ENCODE peak calls at places on chromosomes 4 and X, in five cellular contexts. One of them, this sample, is unnamed.

GRCh38 chr4:2799971-2800690 is 7.2 kb downstream of the SH3BP2 start:
- DNase-seq in neural progenitor cell: no peak
- DNase-seq in SK-N-SH: no peak
- DNase-seq in OCI-LY7: no peak
- DNase-seq in hepatocyte: no peak
- DNase-seq in this sample: no peak

GRCh38 chrX:68995780-68996551 is 167.1 kb downstream of the EFNB1 start:
- DNase-seq in neural progenitor cell: no peak
- DNase-seq in SK-N-SH: no peak
- DNase-seq in OCI-LY7: no peak
- DNase-seq in hepatocyte: peak; percentile 62
- DNase-seq in this sample: no peak

GRCh38 chr4:109462802-109463201 is 29.2 kb downstream of the SEC24B start:
- DNase-seq in neural progenitor cell: no peak
- DNase-seq in SK-N-SH: no peak
- DNase-seq in OCI-LY7: no peak
- DNase-seq in hepatocyte: no peak
- DNase-seq in this sample: no peak

GRCh38 chr4:103720661-103721060 is 876 bp upstream of the TACR3 start:
- DNase-seq in neural progenitor cell: no peak
- DNase-seq in SK-N-SH: no peak
- DNase-seq in OCI-LY7: no peak
- DNase-seq in hepatocyte: no peak
- DNase-seq in this sample: no peak

GRCh38 chr4:68373513-68373912 is 23.6 kb upstream of the YTHDC1 start:
- DNase-seq in neural progenitor cell: peak; percentile 92
- DNase-seq in SK-N-SH: peak; percentile 54
- DNase-seq in OCI-LY7: no peak
- DNase-seq in hepatocyte: peak; percentile 60
- DNase-seq in this sample: no peak

GRCh38 chr4:3255611-3256186 is 6.7 kb downstream of the MSANTD1 start:
- DNase-seq in neural progenitor cell: no peak
- DNase-seq in SK-N-SH: no peak
- DNase-seq in OCI-LY7: no peak
- DNase-seq in hepatocyte: no peak
- DNase-seq in this sample: no peak

GRCh38 chr4:62193726-62194125 is 993.6 kb downstream of the ADGRL3 start:
- DNase-seq in neural progenitor cell: no peak
- DNase-seq in SK-N-SH: no peak
- DNase-seq in OCI-LY7: no peak
- DNase-seq in hepatocyte: no peak
- DNase-seq in this sample: no peak

GRCh38 chr4:156252300-156253016 is 298.8 kb upstream of the CTSO start:
- DNase-seq in neural progenitor cell: no peak
- DNase-seq in SK-N-SH: no peak
- DNase-seq in OCI-LY7: no peak
- DNase-seq in hepatocyte: no peak
- DNase-seq in this sample: no peak

GRCh38 chr4:139484861-139485311 is 31.0 kb downstream of the RAB33B start:
- DNase-seq in neural progenitor cell: no peak
- DNase-seq in SK-N-SH: no peak
- DNase-seq in OCI-LY7: no peak
- DNase-seq in hepatocyte: no peak
- DNase-seq in this sample: no peak

GRCh38 chr4:122876456-122876855 is 45.9 kb downstream of the NUDT6 start:
- DNase-seq in neural progenitor cell: no peak
- DNase-seq in SK-N-SH: no peak
- DNase-seq in OCI-LY7: no peak
- DNase-seq in hepatocyte: no peak
- DNase-seq in this sample: no peak

GRCh38 chr4:55373461-55373860 is 22.3 kb upstream of the TMEM165 start:
- DNase-seq in neural progenitor cell: no peak
- DNase-seq in SK-N-SH: no peak
- DNase-seq in OCI-LY7: no peak
- DNase-seq in hepatocyte: no peak
- DNase-seq in this sample: no peak

GRCh38 chr4:81346719-81347118 is 125.0 kb downstream of the RASGEF1B start:
- DNase-seq in neural progenitor cell: no peak
- DNase-seq in SK-N-SH: no peak
- DNase-seq in OCI-LY7: no peak
- DNase-seq in hepatocyte: no peak
- DNase-seq in this sample: no peak

GRCh38 chr4:168221298-168221697 is 97.3 kb downstream of the DDX60 start:
- DNase-seq in neural progenitor cell: no peak
- DNase-seq in SK-N-SH: no peak
- DNase-seq in OCI-LY7: no peak
- DNase-seq in hepatocyte: no peak
- DNase-seq in this sample: no peak

GRCh38 chrX:11664211-11664888 is 1.4 kb downstream of the ARHGAP6 start:
- DNase-seq in neural progenitor cell: peak; percentile 31
- DNase-seq in SK-N-SH: peak; percentile 25
- DNase-seq in OCI-LY7: no peak
- DNase-seq in hepatocyte: peak; percentile 18
- DNase-seq in this sample: no peak

GRCh38 chr4:89314291-89314690 is 6.7 kb upstream of the GPRIN3 start:
- DNase-seq in neural progenitor cell: no peak
- DNase-seq in SK-N-SH: no peak
- DNase-seq in OCI-LY7: no peak
- DNase-seq in hepatocyte: no peak
- DNase-seq in this sample: no peak

GRCh38 chr4:1205641-1206298 is 33.4 kb upstream of the SPON2 start:
- DNase-seq in neural progenitor cell: no peak
- DNase-seq in SK-N-SH: no peak
- DNase-seq in OCI-LY7: no peak
- DNase-seq in hepatocyte: no peak
- DNase-seq in this sample: no peak

GRCh38 chrX:2608638-2609430 is 82.3 kb upstream of the CD99 start:
- DNase-seq in neural progenitor cell: peak; percentile 88
- DNase-seq in SK-N-SH: peak; percentile 86
- DNase-seq in OCI-LY7: peak; percentile 85
- DNase-seq in hepatocyte: peak; percentile 94
- DNase-seq in this sample: peak; percentile 76

GRCh38 chrX:154799554-154800348 is 5.5 kb downstream of the MPP1 start:
- DNase-seq in neural progenitor cell: peak; percentile 80
- DNase-seq in SK-N-SH: no peak
- DNase-seq in OCI-LY7: no peak
- DNase-seq in hepatocyte: peak; percentile 48
- DNase-seq in this sample: no peak

GRCh38 chr4:104416725-104417363 is 77.8 kb downstream of the CXXC4 start:
- DNase-seq in neural progenitor cell: peak; percentile 58
- DNase-seq in SK-N-SH: no peak
- DNase-seq in OCI-LY7: no peak
- DNase-seq in hepatocyte: peak; percentile 47
- DNase-seq in this sample: no peak

GRCh38 chr4:74873545-74874295 is 59.2 kb upstream of the PARM1 start:
- DNase-seq in neural progenitor cell: peak; percentile 13
- DNase-seq in SK-N-SH: no peak
- DNase-seq in OCI-LY7: no peak
- DNase-seq in hepatocyte: no peak
- DNase-seq in this sample: peak; percentile 89

GRCh38 chr4:93897559-93897958 is 69.0 kb downstream of the ATOH1 start:
- DNase-seq in neural progenitor cell: no peak
- DNase-seq in SK-N-SH: peak; percentile 35
- DNase-seq in OCI-LY7: peak; percentile 22
- DNase-seq in hepatocyte: peak; percentile 8
- DNase-seq in this sample: peak; percentile 42

GRCh38 chr4:183960021-183960420 is 54.9 kb downstream of the STOX2 start:
- DNase-seq in neural progenitor cell: peak; percentile 86
- DNase-seq in SK-N-SH: peak; percentile 78
- DNase-seq in OCI-LY7: no peak
- DNase-seq in hepatocyte: peak; percentile 39
- DNase-seq in this sample: no peak

GRCh38 chr4:9812530-9813340 is 31.3 kb downstream of the DRD5 start:
- DNase-seq in neural progenitor cell: no peak
- DNase-seq in SK-N-SH: peak; percentile 9
- DNase-seq in OCI-LY7: no peak
- DNase-seq in hepatocyte: no peak
- DNase-seq in this sample: peak; percentile 57

GRCh38 chr4:102318105-102318504 is 27.2 kb downstream of the SLC39A8 start:
- DNase-seq in neural progenitor cell: no peak
- DNase-seq in SK-N-SH: no peak
- DNase-seq in OCI-LY7: no peak
- DNase-seq in hepatocyte: no peak
- DNase-seq in this sample: no peak

GRCh38 chrX:45758738-45759397 is 558.2 kb upstream of the DIPK2B start:
- DNase-seq in neural progenitor cell: no peak
- DNase-seq in SK-N-SH: no peak
- DNase-seq in OCI-LY7: no peak
- DNase-seq in hepatocyte: no peak
- DNase-seq in this sample: peak; percentile 74

GRCh38 chr4:25813705-25814104 is 49.1 kb downstream of the SEL1L3 start:
- DNase-seq in neural progenitor cell: peak; percentile 38
- DNase-seq in SK-N-SH: no peak
- DNase-seq in OCI-LY7: no peak
- DNase-seq in hepatocyte: no peak
- DNase-seq in this sample: no peak

GRCh38 chr4:48093949-48094550 is 40.0 kb downstream of the TXK start:
- DNase-seq in neural progenitor cell: peak; percentile 38
- DNase-seq in SK-N-SH: no peak
- DNase-seq in OCI-LY7: no peak
- DNase-seq in hepatocyte: peak; percentile 50
- DNase-seq in this sample: no peak

GRCh38 chr4:288891-289290 is 16.4 kb downstream of the ZNF732 start:
- DNase-seq in neural progenitor cell: no peak
- DNase-seq in SK-N-SH: no peak
- DNase-seq in OCI-LY7: no peak
- DNase-seq in hepatocyte: no peak
- DNase-seq in this sample: no peak

GRCh38 chr4:87224036-87224923 is 3.9 kb upstream of the KLHL8 start:
- DNase-seq in neural progenitor cell: peak; percentile 35
- DNase-seq in SK-N-SH: no peak
- DNase-seq in OCI-LY7: no peak
- DNase-seq in hepatocyte: no peak
- DNase-seq in this sample: no peak
- TF ChIP-seq EZH2phosphoT487 in neural progenitor cell: no peak
- TF ChIP-seq EZH2phosphoT487 in SK-N-SH: no peak
- TF ChIP-seq EZH2phosphoT487 in OCI-LY7: no peak
- TF ChIP-seq EZH2phosphoT487 in hepatocyte: no peak
- TF ChIP-seq EZH2phosphoT487 in this sample: no peak

GRCh38 chrX:131854586-131854985 is 168.5 kb upstream of the STK26 start:
- DNase-seq in neural progenitor cell: no peak
- DNase-seq in SK-N-SH: no peak
- DNase-seq in OCI-LY7: no peak
- DNase-seq in hepatocyte: no peak
- DNase-seq in this sample: no peak
- TF ChIP-seq CTCF in neural progenitor cell: peak; percentile 28
- TF ChIP-seq CTCF in SK-N-SH: peak; percentile 53
- TF ChIP-seq CTCF in OCI-LY7: peak; percentile 55
- TF ChIP-seq CTCF in hepatocyte: peak; percentile 47
- TF ChIP-seq CTCF in this sample: no peak

GRCh38 chr4:78781086-78781630 is 5.0 kb downstream of the BMP2K start:
- DNase-seq in neural progenitor cell: no peak
- DNase-seq in SK-N-SH: no peak
- DNase-seq in OCI-LY7: no peak
- DNase-seq in hepatocyte: no peak
- DNase-seq in this sample: no peak

GRCh38 chr4:78778530-78778929 is 2.4 kb downstream of the BMP2K start:
- DNase-seq in neural progenitor cell: no peak
- DNase-seq in SK-N-SH: no peak
- DNase-seq in OCI-LY7: no peak
- DNase-seq in hepatocyte: no peak
- DNase-seq in this sample: no peak

GRCh38 chr4:78779280-78779679 is 3.1 kb downstream of the BMP2K start:
- DNase-seq in neural progenitor cell: no peak
- DNase-seq in SK-N-SH: no peak
- DNase-seq in OCI-LY7: no peak
- DNase-seq in hepatocyte: no peak
- DNase-seq in this sample: no peak

GRCh38 chr4:78781925-78782324 is 5.8 kb downstream of the BMP2K start:
- DNase-seq in neural progenitor cell: no peak
- DNase-seq in SK-N-SH: no peak
- DNase-seq in OCI-LY7: peak; percentile 22
- DNase-seq in hepatocyte: peak; percentile 45
- DNase-seq in this sample: no peak

GRCh38 chr4:78780093-78780492 is 3.9 kb downstream of the BMP2K start:
- DNase-seq in neural progenitor cell: no peak
- DNase-seq in SK-N-SH: no peak
- DNase-seq in OCI-LY7: no peak
- DNase-seq in hepatocyte: no peak
- DNase-seq in this sample: no peak
- H3K4me1 ChIP-seq in neural progenitor cell: peaks cover 43% of the 10 kb centered on the region
- H3K4me1 ChIP-seq in SK-N-SH: peaks cover 10% of the 10 kb centered on the region
- H3K4me1 ChIP-seq in OCI-LY7: peaks cover 55% of the 10 kb centered on the region
- H3K4me1 ChIP-seq in hepatocyte: peaks cover 25% of the 10 kb centered on the region
- H3K4me1 ChIP-seq in this sample: peaks cover 7% of the 10 kb centered on the region

DNA sequence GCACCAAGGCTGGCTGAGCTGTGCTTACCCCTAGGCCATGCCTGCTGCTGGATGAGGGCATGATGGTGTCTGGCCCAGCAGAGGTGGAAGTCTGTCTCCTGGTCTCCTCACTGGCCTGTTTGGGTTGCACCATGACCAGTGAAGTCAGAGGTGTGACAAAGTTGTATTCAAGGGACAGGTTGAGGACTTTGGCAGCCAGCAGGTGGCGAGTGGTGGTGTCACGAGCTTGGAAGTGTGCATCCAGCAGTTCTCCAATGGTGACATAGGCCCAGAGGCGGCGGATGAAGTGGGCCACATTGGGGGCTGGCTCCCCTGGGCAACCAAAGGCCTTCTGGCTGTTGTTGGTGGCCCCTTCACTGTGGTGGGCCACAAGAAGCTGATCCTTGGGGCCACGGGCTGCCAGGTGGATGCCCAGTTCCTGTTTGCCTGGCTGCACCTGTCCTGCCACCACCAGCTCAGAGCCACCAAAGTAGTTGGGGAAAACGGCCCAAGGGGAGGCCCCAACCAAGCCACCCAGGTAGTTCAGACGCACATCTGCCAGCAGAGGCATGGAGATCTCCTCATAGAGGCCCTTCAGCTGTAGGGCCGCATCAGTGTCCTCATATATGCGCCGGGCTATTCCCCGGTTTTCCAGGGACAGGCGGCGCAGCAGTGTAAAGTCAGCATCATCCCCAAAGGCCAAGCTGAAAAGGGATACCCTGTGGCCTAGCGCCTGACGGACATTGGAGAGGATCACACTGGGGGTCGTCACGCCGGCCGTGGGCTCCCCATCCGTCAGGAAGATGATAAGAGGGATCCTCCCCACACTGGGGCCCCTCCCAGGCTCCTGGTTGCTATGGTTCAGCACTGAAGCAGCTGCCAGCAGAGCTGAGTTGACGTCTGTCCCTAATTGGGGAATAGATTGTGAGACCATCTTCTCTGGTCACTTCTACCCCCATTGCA is 39.7 kb downstream of the ITIH6 start:
- DNase-seq in neural progenitor cell: no peak
- DNase-seq in SK-N-SH: no peak
- DNase-seq in OCI-LY7: no peak
- DNase-seq in hepatocyte: no peak
- DNase-seq in this sample: no peak
- TF ChIP-seq EZH2phosphoT487 in neural progenitor cell: no peak
- TF ChIP-seq EZH2phosphoT487 in SK-N-SH: no peak
- TF ChIP-seq EZH2phosphoT487 in OCI-LY7: no peak
- TF ChIP-seq EZH2phosphoT487 in hepatocyte: no peak
- TF ChIP-seq EZH2phosphoT487 in this sample: no peak